ENCODE peak calls at places on chromosomes 13 and 19, in nine cellular contexts. M is H1, F is body of pancreas, P is uterus, L is tibial nerve, Q is heart left ventricle, W is upper lobe of left lung, I is Peyer's patch, H is IMR-90. R is an unnamed sample.
A peak's percentile ranks its signal among the peaks of the same experiment; 100 is the strongest.

GRCh38 chr19:46478356-46478986 is 7.1 kb upstream of the PNMA8A start:
- DNase-seq in P (no peak), F (no peak), Q (no peak), L (no peak), M (no peak), H (peak; percentile 80), W (no peak), I (no peak), R (no peak)

GRCh38 chr13:64672751-64673150 is 2557.4 kb downstream of the PCDH9 start:
- DNase-seq in M (no peak), L (no peak), H (peak; percentile 7), Q (no peak), P (no peak), W (no peak), I (no peak), F (no peak), R (no peak)

GRCh38 chr13:28532226-28533048 is 37.5 kb upstream of the FLT1 start:
- DNase-seq in P (no peak), M (no peak), Q (peak; percentile 48), F (peak; percentile 17), L (no peak), W (peak; percentile 88), I (peak; percentile 55), H (no peak), R (peak; percentile 81)

GRCh38 chr13:50594276-50594970 is 249.1 kb downstream of the DLEU7 start:
- DNase-seq in W (peak; percentile 36), F (no peak), M (no peak), L (no peak), P (no peak), Q (no peak), H (no peak), I (peak; percentile 90), R (peak; percentile 92)

GRCh38 chr13:91169641-91170040 is 177.8 kb upstream of the MIR17HG start:
- DNase-seq in P (no peak), F (no peak), M (no peak), W (no peak), L (no peak), Q (no peak), H (no peak), I (no peak), R (no peak)

GRCh38 chr13:27194209-27194608 is 22.6 kb upstream of the USP12 start:
- DNase-seq in W (no peak), I (no peak), P (no peak), M (no peak), F (no peak), H (no peak), L (no peak), Q (no peak), R (no peak)

GRCh38 chr13:61706899-61707298 is 291.2 kb upstream of the PCDH20 start:
- DNase-seq in M (no peak), L (no peak), I (no peak), W (no peak), P (no peak), F (no peak), H (no peak), Q (no peak), R (no peak)

GRCh38 chr13:80924596-80924995 is 583.7 kb upstream of the SPRY2 start:
- DNase-seq in P (no peak), F (no peak), H (no peak), W (no peak), M (no peak), L (no peak), I (no peak), Q (no peak), R (no peak)

GRCh38 chr13:83905641-83906040 is 23.4 kb upstream of the SLITRK1 start:
- DNase-seq in Q (no peak), M (no peak), W (no peak), F (no peak), P (no peak), I (no peak), L (no peak), H (no peak), R (no peak)

GRCh38 chr19:7224205-7224833 is 69.9 kb downstream of the INSR start:
- DNase-seq in W (peak; percentile 75), Q (no peak), L (peak; percentile 51), M (no peak), H (peak; percentile 30), I (peak; percentile 50), P (peak; percentile 73), F (peak; percentile 80), R (no peak)

GRCh38 chr13:27661017-27661416 is 39.3 kb downstream of the POLR1D start:
- DNase-seq in H (no peak), Q (no peak), M (no peak), I (no peak), W (no peak), L (no peak), P (no peak), F (no peak), R (no peak)

GRCh38 chr19:33550741-33551140 is 29.1 kb upstream of the PEPD start:
- DNase-seq in Q (no peak), W (no peak), H (no peak), F (no peak), L (no peak), I (no peak), P (no peak), M (no peak), R (peak; percentile 24)

GRCh38 chr13:44301639-44302015 is 72.0 kb upstream of the SERP2 start:
- DNase-seq in L (no peak), Q (no peak), F (no peak), M (no peak), P (no peak), H (no peak), W (no peak), I (no peak), R (no peak)

GRCh38 chr13:44300895-44301638 is 72.6 kb upstream of the SERP2 start:
- DNase-seq in H (peak; percentile 87), I (no peak), F (peak; percentile 50), W (no peak), L (no peak), Q (peak; percentile 54), P (peak; percentile 72), M (no peak), R (no peak)

GRCh38 chr13:44303681-44304432 is 69.8 kb upstream of the SERP2 start:
- DNase-seq in I (no peak), H (no peak), Q (peak; percentile 86), M (no peak), F (peak; percentile 40), W (no peak), L (no peak), P (peak; percentile 87), R (no peak)

GRCh38 chr13:44302948-44303575 is 70.6 kb upstream of the SERP2 start:
- DNase-seq in M (no peak), Q (no peak), H (peak; percentile 50), W (no peak), P (no peak), I (no peak), F (no peak), L (no peak), R (no peak)

DNA sequence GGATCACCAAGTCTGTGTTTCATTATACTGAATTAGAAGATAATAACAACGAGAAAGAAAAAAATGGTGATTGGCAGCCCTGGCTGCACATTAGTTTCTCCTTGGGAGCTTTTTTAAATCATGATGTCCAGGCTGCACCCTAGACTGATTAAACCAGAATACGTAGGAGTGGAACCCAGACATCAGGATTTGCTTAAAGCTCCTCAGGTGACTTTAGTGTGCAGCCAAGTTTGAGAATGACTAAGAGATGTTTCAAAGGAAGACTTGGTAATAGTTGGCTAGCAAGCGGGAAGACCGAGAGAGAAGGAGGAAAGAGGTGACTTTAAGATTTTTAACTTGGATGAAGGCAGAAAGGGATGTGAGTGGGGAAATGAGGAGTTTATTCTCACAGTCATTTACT is 71.4 kb upstream of the SERP2 start:
- DNase-seq in M (no peak), H (no peak), Q (no peak), F (no peak), L (no peak), I (no peak), P (no peak), W (no peak), R (no peak)
- H3K27ac ChIP-seq in M (no peak overlapping the region), H (no peak overlapping the region), Q (peak overlapping the region; percentile 71), F (no peak overlapping the region), L (peak overlapping the region; percentile 57), I (no peak overlapping the region), P (peak overlapping the region; percentile 83), W (no peak overlapping the region), R (no peak overlapping the region)

GRCh38 chr19:39409886-39410619 is 2.4 kb upstream of the PLEKHG2 start:
- DNase-seq in P (peak; percentile 85), Q (peak; percentile 89), F (peak; percentile 66), L (peak; percentile 75), I (peak; percentile 92), M (no peak), H (no peak), W (peak; percentile 97), R (peak; percentile 95)
- TF ChIP-seq POLR2A in P (peak; percentile 23), Q (peak; percentile 52), F (peak; percentile 67), L (peak; percentile 51), I (peak; percentile 52), M (peak; percentile 58), H (peak; percentile 97), W (peak; percentile 67), R (no peak)

DNA sequence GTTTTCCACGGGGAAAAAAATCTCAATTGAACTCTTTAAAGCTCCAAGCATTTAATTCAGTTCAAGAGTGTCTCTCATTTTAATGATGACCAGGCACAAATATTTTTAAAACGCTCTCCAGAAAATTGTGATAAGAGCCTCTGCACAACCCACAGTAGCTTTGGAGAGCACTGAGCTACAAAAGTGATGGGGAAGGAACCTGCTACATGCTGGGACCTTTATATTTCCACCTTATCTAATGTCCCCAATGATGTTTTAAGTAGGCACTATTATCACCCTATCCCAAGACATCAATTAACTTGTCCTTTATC is 14.1 kb upstream of the CEACAM6 start:
- DNase-seq in I (no peak), H (no peak), F (no peak), Q (no peak), P (no peak), M (no peak), L (no peak), W (no peak), R (no peak)
- H3K27ac ChIP-seq in I (no peak overlapping the region), H (no peak overlapping the region), F (no peak overlapping the region), Q (no peak overlapping the region), P (no peak overlapping the region), M (no peak overlapping the region), L (no peak overlapping the region), W (no peak overlapping the region), R (no peak overlapping the region)

GRCh38 chr19:660793-661426 is 2.1 kb downstream of the RNF126 start:
- DNase-seq in P (no peak), F (no peak), H (no peak), L (no peak), W (peak; percentile 72), I (peak; percentile 91), Q (no peak), M (no peak), R (peak; percentile 89)
- TF ChIP-seq POLR2A in P (no peak), F (no peak), H (no peak), L (no peak), W (no peak), I (peak; percentile 91), Q (no peak), M (no peak), R (no peak)

GRCh38 chr19:52570005-52570861 is at the start of gene ZNF701:
- DNase-seq in Q (peak; percentile 96), H (peak; percentile 88), L (peak; percentile 93), W (peak; percentile 98), M (peak; percentile 79), I (peak; percentile 98), P (peak; percentile 96), F (peak; percentile 96), R (peak; percentile 98)
- H3K27ac ChIP-seq in Q (peak within 1 kb of the TSS; percentile 82), H (peak within 1 kb of the TSS; percentile 94), L (peak within 1 kb of the TSS; percentile 90), W (peak within 1 kb of the TSS; percentile 82), M (peak within 1 kb of the TSS; percentile 80), I (peak within 1 kb of the TSS; percentile 81), P (peak within 1 kb of the TSS; percentile 84), F (peak within 1 kb of the TSS; percentile 51), R (peak within 1 kb of the TSS; percentile 90)

R was measured in spleen.